ENCODE peak calls at places on chromosomes 11 and 22, in nine cellular contexts. L, O, K, U, G, Y, N, Z and I are unnamed samples. For H3K27me3 and H3K9me3, the result is how much of the 10 kb centered on the place peaks cover.

GRCh38 chr11:16474659-16475058 is 118.3 kb upstream of the SOX6 start:
- DNase-seq in G (no peak), L (no peak), K (no peak), Z (no peak), U (no peak), N (no peak), O (no peak), Y (no peak), I (no peak)

GRCh38 chr11:14318581-14318981 is 40.4 kb downstream of the RRAS2 start:
- DNase-seq in Z (no peak), L (no peak), G (peak), K (no peak), N (no peak), Y (no peak), U (peak), O (no peak), I (no peak)

GRCh38 chr11:57779275-57779674 is 17.7 kb downstream of the CTNND1 start:
- DNase-seq in K (no peak), L (no peak), N (peak), U (peak), G (peak), Y (no peak), O (peak), Z (no peak), I (no peak)

GRCh38 chr11:131253885-131254204 is 116.6 kb upstream of the NTM start:
- DNase-seq in Z (no peak), Y (no peak), U (no peak), L (no peak), K (no peak), G (peak), O (no peak), N (no peak), I (peak)

GRCh38 chr22:30650508-30651116 is 15.0 kb downstream of the SLC35E4 start:
- DNase-seq in U (no peak), Y (no peak), N (peak), Z (no peak), O (no peak), K (no peak), G (no peak), L (no peak), I (no peak)

GRCh38 chr11:132131962-132132361 is 761.5 kb downstream of the NTM start:
- DNase-seq in N (no peak), Y (no peak), L (no peak), K (no peak), Z (no peak), G (no peak), O (no peak), U (no peak), I (no peak)

GRCh38 chr11:74650498-74650897 is 58.1 kb downstream of the POLD3 start:
- DNase-seq in U (peak), Z (no peak), K (no peak), L (peak), Y (peak), G (peak), O (peak), N (no peak), I (no peak)

GRCh38 chr11:68925613-68926012 is 21.9 kb downstream of the IGHMBP2 start:
- DNase-seq in Z (no peak), G (no peak), O (no peak), N (no peak), U (no peak), Y (no peak), K (no peak), L (no peak), I (no peak)

DNA sequence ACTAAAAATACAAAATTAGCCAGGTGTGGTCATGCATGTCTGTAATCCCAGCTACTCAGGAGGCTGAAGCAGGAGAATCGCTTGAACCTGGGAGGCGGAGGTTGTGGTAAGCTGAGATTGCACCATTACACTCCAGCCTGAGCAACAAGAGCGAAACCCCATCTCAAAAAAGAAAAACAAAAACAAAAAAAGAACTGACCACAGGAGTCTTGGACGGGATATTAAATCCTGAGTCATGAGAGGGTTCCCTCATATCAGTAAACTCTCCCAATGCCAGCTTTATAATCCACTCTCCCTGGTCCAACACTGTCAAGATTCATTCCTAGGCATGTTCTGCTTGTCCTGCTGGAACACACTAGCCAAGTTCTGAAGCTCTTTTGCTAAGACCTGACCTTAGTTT is 61.5 kb upstream of the EP300 start:
- DNase-seq in Y (no peak), U (peak), G (peak), O (peak), L (no peak), K (no peak), N (no peak), Z (no peak), I (no peak)
- H3K27me3 ChIP-seq in Y (under half), U (under half), G (under half), O (under half), L (under half), K (under half), N (under half), Z (under half), I (under half)

DNA sequence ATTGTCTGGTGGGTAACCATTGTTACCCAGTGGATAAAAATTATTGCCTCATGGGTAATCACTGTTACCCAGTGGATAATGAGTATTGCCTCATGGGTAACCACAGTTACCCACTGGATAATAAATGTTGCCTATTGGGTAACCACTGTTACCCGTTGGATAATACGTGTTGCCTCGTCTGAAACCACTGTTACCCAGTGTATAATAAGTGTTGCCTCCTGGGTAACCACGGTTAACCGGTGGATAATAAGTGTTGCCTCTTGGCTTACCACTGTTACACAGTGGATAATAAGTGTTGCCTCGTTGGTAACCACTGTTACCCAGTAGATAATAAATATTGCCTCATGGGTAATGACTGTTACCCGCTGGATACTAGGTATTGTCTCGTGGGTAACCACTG is 20.9 kb upstream of the NXPE4 start:
- DNase-seq in N (no peak), U (no peak), K (no peak), L (no peak), Y (no peak), G (no peak), O (no peak), Z (no peak), I (no peak)
- H3K9me3 ChIP-seq in N (under half), U (under half), K (under half), L (under half), Y (under half), G (under half), O (under half), Z (under half), I (under half)

GRCh38 chr11:31246451-31247165 is 122.9 kb downstream of the DCDC1 start:
- DNase-seq in N (peak), O (no peak), U (peak), Y (no peak), Z (no peak), L (no peak), G (peak), K (no peak), I (no peak)
- H3K27me3 ChIP-seq in N (under half), O (under half), U (under half), Y (under half), Z (under half), L (under half), G (under half), K (under half), I (under half)

GRCh38 chr22:49101873-49102272 is 725.8 kb downstream of the BRD1 start:
- DNase-seq in G (no peak), L (no peak), K (no peak), U (no peak), O (no peak), Y (no peak), N (no peak), Z (no peak), I (no peak)

GRCh38 chr22:49101225-49101624 is 726.4 kb downstream of the BRD1 start:
- DNase-seq in Y (no peak), G (no peak), L (no peak), U (no peak), Z (no peak), K (no peak), O (no peak), N (no peak), I (no peak)

GRCh38 chr22:49099496-49100124 is 728.1 kb downstream of the BRD1 start:
- DNase-seq in Z (no peak), K (peak), L (no peak), Y (peak), N (peak), U (no peak), G (no peak), O (peak), I (no peak)

GRCh38 chr22:49100316-49100715 is 727.4 kb downstream of the BRD1 start:
- DNase-seq in G (no peak), U (no peak), N (no peak), L (no peak), Z (no peak), K (no peak), Y (no peak), O (no peak), I (no peak)

GRCh38 chr22:49100764-49101163 is 726.9 kb downstream of the BRD1 start:
- DNase-seq in O (no peak), K (no peak), Y (no peak), N (no peak), Z (no peak), L (no peak), U (no peak), G (no peak), I (no peak)
- H3K9me3 ChIP-seq in O (under half), K (under half), Y (under half), N (under half), Z (under half), L (under half), U (under half), G (under half), I (under half)

GRCh38 chr11:61805146-61805545 is 11.7 kb downstream of the FADS1 start:
- DNase-seq in K (no peak), G (no peak), O (no peak), Z (no peak), L (no peak), U (no peak), N (no peak), Y (no peak), I (no peak)
- H3K27me3 ChIP-seq in K (under half), G (under half), O (under half), Z (under half), L (under half), U (under half), N (under half), Y (under half), I (under half)

GRCh38 chr22:48647606-48648515 is 1179.8 kb downstream of the BRD1 start:
- DNase-seq in Z (no peak), O (no peak), L (no peak), N (no peak), U (no peak), Y (no peak), K (no peak), G (no peak), I (no peak)
- H3K9me3 ChIP-seq in Z (under half), O (under half), L (under half), N (under half), U (under half), Y (under half), K (under half), G (half or more), I (under half)

DNA sequence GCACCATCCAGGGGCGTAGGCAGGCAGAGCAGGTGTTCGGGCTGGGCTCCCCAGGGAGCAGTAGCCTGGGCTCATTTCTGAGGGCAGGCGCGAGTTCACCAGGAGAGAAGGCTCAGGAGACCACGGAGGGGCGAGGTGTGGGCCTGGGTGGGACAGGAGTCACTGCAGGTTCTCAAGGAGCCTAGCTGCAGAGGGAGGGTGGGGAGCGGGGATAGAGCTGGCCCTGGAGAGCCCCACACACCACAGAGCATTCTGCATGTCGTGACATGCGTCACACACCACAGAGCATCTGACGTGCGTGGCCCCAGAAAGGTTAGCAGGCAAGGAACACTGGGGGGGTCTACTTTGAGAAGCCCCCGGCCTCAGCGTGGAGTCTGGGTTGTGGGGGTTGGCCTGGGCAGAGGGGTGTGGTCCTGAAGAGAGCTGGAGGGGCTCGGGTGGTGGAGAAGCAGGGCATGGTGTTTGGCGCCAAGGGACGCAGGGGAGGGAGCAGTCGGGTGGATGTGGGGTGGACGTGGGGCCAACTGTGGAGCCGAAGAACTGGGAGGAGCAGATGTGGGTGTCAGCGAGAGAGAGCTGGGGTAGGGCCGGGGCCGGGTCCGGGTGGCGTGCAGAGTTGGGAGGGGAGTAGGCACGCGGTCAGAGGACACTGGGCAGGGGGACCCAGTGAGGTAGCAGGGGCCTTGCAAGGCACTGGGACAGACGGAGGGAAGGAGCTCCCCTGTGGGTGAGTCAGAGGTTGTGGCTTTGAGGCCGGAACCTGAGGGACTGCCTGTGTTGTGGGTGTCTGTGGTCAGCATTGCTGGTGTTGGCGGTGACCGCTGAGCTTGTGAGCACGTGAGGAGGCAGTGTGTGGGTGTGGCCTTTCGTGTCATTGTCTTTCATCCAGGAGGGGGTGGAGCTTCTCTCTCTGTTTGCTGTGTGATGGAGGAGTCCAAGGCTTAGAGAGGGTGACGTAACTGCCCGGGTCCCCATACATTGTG is 25.5 kb downstream of the CTTN start:
- DNase-seq in L (no peak), G (peak), Y (no peak), O (peak), K (no peak), Z (peak), U (peak), N (no peak), I (no peak)
- H3K27me3 ChIP-seq in L (under half), G (under half), Y (under half), O (under half), K (under half), Z (half or more), U (under half), N (under half), I (under half)

DNA sequence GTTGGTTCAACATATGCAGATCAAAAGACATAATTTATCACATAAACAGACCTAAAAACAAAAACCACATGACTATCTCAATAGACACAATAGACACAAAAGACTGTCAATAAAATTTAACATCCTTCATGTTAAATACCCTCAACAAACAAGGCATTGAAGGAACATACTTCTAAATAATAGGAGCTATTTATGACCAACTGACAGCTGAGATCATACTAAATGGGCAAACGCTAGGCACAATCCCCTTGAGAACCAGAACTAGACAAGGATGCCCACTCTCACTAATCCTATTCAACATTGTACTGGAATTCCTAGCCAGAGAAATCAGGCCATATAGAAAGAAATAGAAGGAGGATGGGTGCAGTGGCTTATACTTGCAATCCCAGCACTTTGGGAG is 50.3 kb upstream of the GLYAT start:
- DNase-seq in U (no peak), Y (no peak), G (no peak), O (no peak), N (no peak), Z (no peak), K (no peak), L (no peak), I (no peak)
- H3K9me3 ChIP-seq in U (under half), Y (under half), G (under half), O (under half), N (under half), Z (under half), K (under half), L (under half), I (under half)